ENCODE peak calls at places on chromosomes 2 and 18, in five cellular contexts. J, P, K, H and A are unnamed samples.

GRCh38 chr18:52667388-52667787 is 327.4 kb downstream of the DCC start:
- DNase-seq in K (no peak), P (no peak), H (no peak), J (no peak), A (no peak)

GRCh38 chr2:55840460-55840859 is 83.1 kb downstream of the EFEMP1 start:
- DNase-seq in P (no peak), J (no peak), K (no peak), H (no peak), A (no peak)

GRCh38 chr2:241002275-241003046 is 4.0 kb downstream of the SNED1 start:
- DNase-seq in H (no peak), J (no peak), K (no peak), P (no peak), A (no peak)

GRCh38 chr18:6885992-6886823 is 156.7 kb downstream of the ARHGAP28 start:
- DNase-seq in P (peak; percentile 73), K (peak; percentile 44), J (no peak), H (peak; percentile 62), A (peak; percentile 67)

GRCh38 chr2:106108791-106109190 is 85.3 kb downstream of the UXS1 start:
- DNase-seq in J (no peak), H (no peak), K (no peak), P (no peak), A (no peak)

GRCh38 chr18:389658-390357 is 110.7 kb downstream of the COLEC12 start:
- DNase-seq in K (no peak), H (no peak), P (no peak), J (no peak), A (no peak)

GRCh38 chr2:110674620-110675555 is 3.0 kb downstream of the BUB1 start:
- DNase-seq in K (no peak), H (peak; percentile 27), P (peak; percentile 83), J (peak; percentile 37), A (peak; percentile 54)

GRCh38 chr2:217953531-217953932 is 49.3 kb downstream of the TNS1 start:
- DNase-seq in K (no peak), P (no peak), J (no peak), H (no peak), A (no peak)

GRCh38 chr18:42414756-42415454 is 459.9 kb downstream of the PIK3C3 start:
- DNase-seq in P (no peak), K (no peak), H (peak; percentile 7), J (no peak), A (no peak)

GRCh38 chr2:174341995-174342571 is 7.3 kb downstream of the SP9 start:
- DNase-seq in H (no peak), P (no peak), J (no peak), K (no peak), A (no peak)

DNA sequence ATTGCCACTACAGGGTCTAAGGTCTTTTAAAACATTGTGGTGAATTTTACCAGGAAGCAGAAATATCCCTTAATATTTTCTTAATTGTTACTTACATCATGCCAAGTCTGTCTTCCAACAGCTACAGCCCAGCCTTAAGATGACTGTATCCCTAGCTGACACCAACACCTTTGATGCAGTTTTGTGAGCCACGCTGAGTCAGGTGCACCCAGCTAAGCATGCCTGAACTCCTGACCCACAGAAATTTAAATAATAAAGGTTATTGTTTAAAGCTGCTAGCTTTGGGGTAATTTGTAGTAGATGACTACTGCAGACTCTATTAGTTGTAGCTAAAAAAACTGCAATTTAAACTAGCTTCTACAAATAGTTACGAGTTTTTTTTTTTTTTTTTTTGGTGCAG is 1757.9 kb upstream of the LRRTM1 start:
- DNase-seq in J (no peak), P (peak; percentile 22), K (no peak), H (no peak), A (no peak)
- H3K4me3 ChIP-seq in J (no peak overlapping the region), P (no peak overlapping the region), K (no peak overlapping the region), H (no peak overlapping the region), A (no peak overlapping the region)

GRCh38 chr18:76857476-76857875 is 35.1 kb downstream of the ZNF236 start:
- DNase-seq in J (no peak), H (no peak), K (no peak), P (no peak), A (no peak)
- H3K27ac ChIP-seq in J (no peak overlapping the region), H (peak overlapping the region; percentile 33), K (no peak overlapping the region), P (no peak overlapping the region), A (no peak overlapping the region)

GRCh38 chr18:2978208-2978607 is 34.7 kb downstream of the LPIN2 start:
- DNase-seq in J (no peak), P (no peak), K (no peak), H (no peak), A (no peak)

GRCh38 chr18:2976218-2976617 is 36.7 kb downstream of the LPIN2 start:
- DNase-seq in H (peak; percentile 58), P (no peak), J (no peak), K (no peak), A (peak; percentile 91)

GRCh38 chr18:2974731-2975130 is 38.2 kb downstream of the LPIN2 start:
- DNase-seq in K (no peak), J (no peak), H (no peak), P (no peak), A (no peak)

GRCh38 chr18:2978626-2979025 is 34.3 kb downstream of the LPIN2 start:
- DNase-seq in H (no peak), K (no peak), P (peak; percentile 34), J (no peak), A (no peak)

DNA sequence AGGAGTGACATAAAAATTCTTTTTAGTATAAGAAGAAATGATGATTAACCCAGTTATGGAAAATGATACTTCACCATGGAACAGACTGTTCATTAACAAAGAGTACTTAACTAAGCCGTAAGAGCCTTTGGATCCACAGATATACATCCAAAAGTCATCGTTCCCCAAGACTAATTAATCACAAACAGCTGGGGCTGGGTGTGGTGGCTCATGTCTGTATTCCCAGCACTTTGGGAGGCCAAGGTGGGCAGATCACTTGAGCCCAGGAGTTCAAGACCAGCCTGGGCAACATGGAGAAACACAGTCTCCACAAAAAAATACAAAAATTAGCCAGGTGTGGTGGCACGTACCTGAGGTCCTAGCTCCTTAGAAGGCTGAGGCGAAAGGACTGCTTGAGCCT is 36.2 kb downstream of the LPIN2 start:
- DNase-seq in J (no peak), P (no peak), H (no peak), K (no peak), A (peak; percentile 49)
- H3K4me1 ChIP-seq in J (peaks cover 71% of the 10 kb centered on the region), P (peaks cover 25% of the 10 kb centered on the region), H (peaks cover 94% of the 10 kb centered on the region), K (peaks cover 92% of the 10 kb centered on the region), A (peaks cover 14% of the 10 kb centered on the region)

DNA sequence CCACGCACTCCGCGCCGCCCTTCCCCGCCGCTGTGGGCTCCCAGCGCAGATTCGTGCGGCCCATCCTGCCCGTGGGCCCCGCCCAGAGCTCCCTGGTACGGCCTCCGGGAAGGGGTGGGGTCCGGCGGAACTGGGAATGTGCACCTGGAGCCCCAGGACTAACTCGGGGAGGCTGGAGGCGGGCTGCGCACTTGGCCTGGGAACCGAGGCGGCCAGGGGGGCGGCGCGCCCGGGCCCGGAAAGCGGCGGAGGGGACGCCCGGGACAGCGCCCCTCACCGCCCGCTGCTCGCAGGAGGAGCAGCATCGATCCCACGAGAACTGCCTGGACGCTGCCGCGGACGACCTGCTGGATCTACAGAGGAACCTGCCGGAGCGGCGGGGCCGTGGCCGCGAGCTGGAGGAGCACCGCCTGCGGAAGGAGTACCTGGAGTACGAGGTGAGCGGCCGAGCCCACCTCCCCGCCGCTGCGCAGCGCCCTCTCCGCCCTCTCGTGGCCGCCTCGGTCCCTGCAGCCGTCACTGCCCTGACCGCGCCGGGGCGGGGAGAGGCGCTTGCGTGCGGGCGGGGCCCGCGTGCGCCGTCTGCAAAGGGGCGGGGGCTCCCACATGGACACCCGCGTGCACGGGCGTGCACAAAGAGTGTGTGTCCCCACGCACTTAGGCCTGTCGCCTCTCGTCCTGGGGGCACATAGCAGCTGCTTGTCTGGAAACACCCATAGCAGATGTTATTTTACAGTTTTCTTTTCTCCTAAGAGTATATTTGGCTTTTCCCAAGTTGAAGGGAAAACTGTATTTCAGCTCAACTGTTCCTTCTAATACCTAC is 25.2 kb downstream of the PSD4 start:
- DNase-seq in P (peak; percentile 95), J (peak; percentile 72), H (peak; percentile 92), K (peak; percentile 78), A (peak; percentile 83)
- H3K4me3 ChIP-seq in P (peak overlapping the region; percentile 78), J (no peak overlapping the region), H (peak overlapping the region; percentile 47), K (peak overlapping the region; percentile 60), A (peak overlapping the region; percentile 59)

DNA sequence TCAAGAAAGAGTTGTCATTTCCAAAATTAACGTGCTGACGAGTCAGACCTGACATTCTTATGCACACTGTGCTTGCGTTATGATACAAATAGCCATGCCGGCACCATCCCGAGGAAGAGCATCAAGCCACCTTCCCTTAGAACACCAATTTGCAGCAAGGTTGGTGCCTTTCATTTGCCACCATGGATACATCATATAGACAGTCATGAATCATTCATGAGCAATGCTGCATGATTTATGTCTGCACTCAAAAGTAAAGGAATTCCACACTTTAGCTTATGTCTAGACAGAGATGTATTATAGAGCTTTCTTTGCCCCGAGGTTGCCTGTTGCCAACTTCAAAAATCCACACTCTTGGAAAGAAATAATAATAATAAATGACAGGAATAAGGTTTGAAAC is 166.9 kb downstream of the VWC2L start:
- DNase-seq in K (no peak), H (no peak), J (no peak), P (peak; percentile 50), A (no peak)
- H3K27ac ChIP-seq in K (no peak overlapping the region), H (no peak overlapping the region), J (no peak overlapping the region), P (no peak overlapping the region), A (no peak overlapping the region)